ENCODE peak calls at places on chromosome 4, in five cellular contexts. F is fibroblast of lung, J is PC-3, A is tibial artery, D is hepatocyte. B is an unnamed sample.

GRCh38 chr4:88177981-88178632 is 19.7 kb upstream of the ABCG2 start:
- DNase-seq in F (peak), J (peak), A (no peak), D (peak), B (no peak)

GRCh38 chr4:187937557-187937956 is 58.0 kb upstream of the ZFP42 start:
- DNase-seq in F (no peak), J (no peak), A (no peak), D (no peak), B (no peak)

GRCh38 chr4:80173387-80173786 is 23.9 kb upstream of the PRDM8 start:
- DNase-seq in F (peak), J (peak), A (no peak), D (no peak), B (no peak)

GRCh38 chr4:38132140-38132673 is 172.0 kb downstream of the PTTG2 start:
- DNase-seq in F (peak), J (no peak), A (no peak), D (peak), B (peak)

GRCh38 chr4:148376151-148376550 is 66.1 kb downstream of the NR3C2 start:
- DNase-seq in F (peak), J (peak), A (no peak), D (peak), B (peak)

GRCh38 chr4:99361268-99361922 is 8.8 kb upstream of the ADH1C start:
- DNase-seq in F (no peak), J (no peak), A (no peak), D (no peak), B (no peak)

GRCh38 chr4:124862261-124862660 is 149.7 kb upstream of the ANKRD50 start:
- DNase-seq in F (no peak), J (no peak), A (no peak), D (no peak), B (no peak)

GRCh38 chr4:16710198-16710597 is 188.2 kb downstream of the LDB2 start:
- DNase-seq in F (no peak), J (no peak), A (no peak), D (no peak), B (no peak)

GRCh38 chr4:182478475-182478874 is 235.3 kb downstream of the TENM3 start:
- DNase-seq in F (peak), J (peak), A (no peak), D (peak), B (no peak)

GRCh38 chr4:180059216-180059881 is 2183.9 kb upstream of the TENM3 start:
- DNase-seq in F (peak), J (no peak), A (no peak), D (peak), B (no peak)

GRCh38 chr4:61541474-61541873 is 341.3 kb downstream of the ADGRL3 start:
- DNase-seq in F (no peak), J (peak), A (no peak), D (peak), B (no peak)

GRCh38 chr4:173334891-173335754 is 965 bp upstream of the HMGB2 start:
- DNase-seq in F (peak), J (peak), A (peak), D (peak), B (peak)

GRCh38 chr4:26782830-26783202 is 77.8 kb upstream of the STIM2 start:
- DNase-seq in F (no peak), J (peak), A (no peak), D (no peak), B (no peak)

GRCh38 chr4:76585270-76585669 is 150.2 kb downstream of the SHROOM3 start:
- DNase-seq in F (peak), J (no peak), A (no peak), D (no peak), B (no peak)

GRCh38 chr4:21900211-21900610 is 48.4 kb downstream of the KCNIP4 start:
- DNase-seq in F (no peak), J (peak), A (no peak), D (no peak), B (no peak)

GRCh38 chr4:95193391-95194224 is 355.2 kb downstream of the UNC5C start:
- DNase-seq in F (no peak), J (no peak), A (peak), D (no peak), B (no peak)

GRCh38 chr4:47215759-47216158 is 184.4 kb downstream of the GABRB1 start:
- DNase-seq in F (peak), J (no peak), A (no peak), D (no peak), B (no peak)

DNA sequence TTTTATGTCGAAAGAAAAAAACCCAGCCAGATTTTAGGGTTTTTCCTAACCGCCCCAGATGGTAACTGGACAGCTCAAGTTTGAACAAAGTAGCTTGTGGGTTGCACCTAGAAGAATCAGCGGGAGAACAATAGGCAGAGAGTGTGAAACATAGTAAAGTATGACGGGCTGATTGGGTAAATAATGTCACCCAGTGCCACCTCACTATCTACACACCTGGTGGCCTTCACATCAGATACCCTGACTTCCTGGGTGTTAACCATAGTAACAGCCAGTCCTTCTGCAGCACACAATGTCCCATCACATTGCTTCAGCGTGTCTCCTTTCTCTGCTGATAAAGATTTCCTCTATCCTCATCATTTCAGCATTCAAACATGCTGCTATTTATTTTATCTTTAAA is 159.1 kb upstream of the HS3ST1 start:
- DNase-seq in F (no peak), J (no peak), A (no peak), D (no peak), B (no peak)
- TF ChIP-seq CTCF in F (no peak), J (no peak), A (no peak), D (no peak), B (no peak)

DNA sequence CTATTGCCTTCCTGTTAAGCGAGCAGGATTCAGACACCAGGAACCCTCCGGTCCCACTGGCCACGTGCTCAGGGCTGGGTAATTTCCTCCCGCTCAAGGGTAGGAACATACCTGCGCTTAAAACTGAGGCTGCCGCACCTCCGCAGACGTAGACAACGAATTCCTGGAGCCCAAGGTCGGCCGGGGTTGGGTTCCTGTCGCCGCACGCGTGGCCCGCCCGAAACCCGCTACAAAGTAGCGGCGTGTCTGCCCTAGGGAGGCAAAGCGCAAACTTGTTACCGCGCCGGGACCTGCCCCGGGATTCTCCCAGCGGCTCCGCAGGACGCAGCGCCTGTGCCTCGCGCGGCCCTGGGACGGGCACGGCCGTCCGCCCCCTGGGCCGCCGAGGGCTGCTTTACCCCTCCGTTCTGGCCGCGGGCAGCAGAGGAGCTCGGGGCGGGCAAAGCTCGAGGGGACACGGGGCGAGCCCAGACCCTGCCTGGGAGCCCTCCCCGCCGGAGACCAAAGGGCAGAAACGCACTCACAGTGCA is 341 bp downstream of the ERVMER34-1 start:
- DNase-seq in F (peak), J (peak), A (no peak), D (peak), B (no peak)
- H3K27ac ChIP-seq in F (no peak), J (no peak), A (no peak), D (peak), B (no peak)

DNA sequence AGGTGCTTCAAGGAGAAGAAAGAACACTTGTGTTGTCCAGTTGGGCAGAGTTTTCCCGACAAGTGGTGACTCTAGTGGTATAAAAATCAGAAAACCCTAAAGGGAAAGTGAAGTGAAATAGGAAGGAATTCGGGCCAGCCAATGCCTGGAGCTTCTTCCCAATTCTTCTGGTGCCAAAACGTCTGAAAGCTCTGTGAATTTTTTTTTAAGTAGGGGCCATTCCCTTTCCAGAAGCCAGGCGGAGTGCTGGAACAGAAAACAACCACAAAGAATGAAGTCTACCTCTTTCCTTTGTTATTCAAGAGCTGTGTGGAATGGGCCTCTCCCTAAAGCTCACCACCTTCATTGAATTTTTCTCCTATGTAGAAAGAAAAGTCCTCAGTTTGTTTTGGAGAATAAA is 43.1 kb upstream of the PPARGC1A start:
- DNase-seq in F (peak), J (no peak), A (no peak), D (peak), B (no peak)
- TF ChIP-seq CTCF in F (peak), J (no peak), A (peak), D (peak), B (peak)

GRCh38 chr4:41541697-41542096 is 3.7 kb downstream of the LIMCH1 start:
- DNase-seq in F (peak), J (no peak), A (peak), D (peak), B (peak)
- H3K27ac ChIP-seq in F (no peak), J (no peak), A (peak), D (peak), B (peak)

GRCh38 chr4:8774071-8774470 is 97.6 kb downstream of the HMX1 start:
- DNase-seq in F (no peak), J (no peak), A (peak), D (no peak), B (no peak)
- TF ChIP-seq CTCF in F (no peak), J (no peak), A (no peak), D (no peak), B (no peak)

GRCh38 chr4:7487998-7488671 is 53.4 kb upstream of the PSAPL1 start:
- DNase-seq in F (no peak), J (no peak), A (no peak), D (no peak), B (no peak)
- H3K27ac ChIP-seq in F (no peak), J (no peak), A (no peak), D (no peak), B (no peak)